ENCODE peak calls at places on chromosomes 11 and 22, in seven cellular contexts. R is HCT116, A is K562, H is HepG2, O is H1, V is GM12878, P is SK-N-SH. Q is an unnamed sample.

GRCh38 chr22:49767355-49768062 is 60.2 kb downstream of the BRD1 start:
- DNase-seq in H (peak), V (peak), A (peak), P (peak), R (peak), O (peak), Q (peak)

GRCh38 chr11:5605849-5606248 is 9.4 kb downstream of the TRIM6 start:
- DNase-seq in V (no peak), H (no peak), O (no peak), P (no peak), A (no peak), R (no peak), Q (no peak)

GRCh38 chr22:42330953-42331525 is 60.6 kb upstream of the TCF20 start:
- DNase-seq in H (no peak), O (no peak), V (no peak), R (no peak), A (no peak), P (no peak), Q (no peak)

GRCh38 chr11:117606807-117607206 is 190.2 kb downstream of the DSCAML1 start:
- DNase-seq in V (peak), O (no peak), R (no peak), A (no peak), H (no peak), P (no peak), Q (no peak)

GRCh38 chr11:103903621-103904323 is 132.7 kb upstream of the DDI1 start:
- DNase-seq in H (no peak), A (no peak), R (no peak), V (no peak), O (no peak), P (no peak), Q (no peak)

GRCh38 chr11:118914178-118914918 is 11.4 kb downstream of the BCL9L start:
- DNase-seq in A (no peak), O (no peak), P (no peak), R (no peak), H (peak), V (no peak), Q (no peak)

GRCh38 chr11:101390539-101390938 is 193.3 kb downstream of the TRPC6 start:
- DNase-seq in R (peak), A (no peak), O (no peak), V (no peak), H (no peak), P (no peak), Q (no peak)

GRCh38 chr11:104573431-104573830 is 324.8 kb downstream of the CASP12 start:
- DNase-seq in V (no peak), R (no peak), H (no peak), O (no peak), P (no peak), A (no peak), Q (no peak)

GRCh38 chr11:123561046-123561781 is 93.2 kb downstream of the SCN3B start:
- DNase-seq in P (peak), A (no peak), O (no peak), V (no peak), H (peak), R (no peak), Q (peak)

GRCh38 chr22:43996981-43997265 is 27.2 kb upstream of the PARVB start:
- DNase-seq in H (no peak), R (no peak), P (no peak), V (no peak), O (no peak), A (no peak), Q (no peak)

GRCh38 chr11:133911169-133911568 is 45.6 kb downstream of the IGSF9B start:
- DNase-seq in O (no peak), V (no peak), P (peak), H (no peak), A (peak), R (no peak), Q (no peak)

GRCh38 chr11:2434008-2434407 is 10.3 kb downstream of the TRPM5 start:
- DNase-seq in A (no peak), O (no peak), V (no peak), H (no peak), R (no peak), P (no peak), Q (no peak)

GRCh38 chr11:8531312-8531711 is 62.7 kb downstream of the STK33 start:
- DNase-seq in A (no peak), V (no peak), P (peak), H (no peak), O (no peak), R (no peak), Q (no peak)

GRCh38 chr22:50507421-50507990 is at the start of gene LMF2:
- DNase-seq in V (no peak), A (peak), R (no peak), H (peak), O (no peak), P (peak), Q (no peak)

GRCh38 chr11:123479048-123479837 is 49.2 kb downstream of the GRAMD1B start:
- DNase-seq in R (no peak), V (peak), H (no peak), O (no peak), A (no peak), P (no peak), Q (peak)

GRCh38 chr11:119861160-119861559 is 132.2 kb upstream of the NECTIN1 start:
- DNase-seq in H (no peak), O (no peak), V (no peak), A (no peak), P (no peak), R (no peak), Q (no peak)

GRCh38 chr11:94581926-94582325 is 14.8 kb downstream of the PIWIL4 start:
- DNase-seq in R (no peak), P (no peak), V (no peak), A (no peak), H (no peak), O (no peak), Q (no peak)

GRCh38 chr11:109845437-109845836 is 247.8 kb upstream of the ZC3H12C start:
- DNase-seq in O (no peak), R (no peak), P (no peak), V (no peak), A (no peak), H (no peak), Q (no peak)

GRCh38 chr11:84687433-84687832 is 939.7 kb downstream of the DLG2 start:
- DNase-seq in P (no peak), H (no peak), A (no peak), V (no peak), O (no peak), R (no peak), Q (peak)

GRCh38 chr11:65827774-65828156 is 6.0 kb upstream of the SNX32 start:
- DNase-seq in H (no peak), A (peak), O (no peak), R (no peak), P (no peak), V (no peak), Q (no peak)

GRCh38 chr11:48052183-48053040 is 72.1 kb downstream of the PTPRJ start:
- DNase-seq in P (no peak), V (no peak), H (no peak), O (peak), R (peak), A (no peak), Q (peak)

GRCh38 chr11:62152245-62153086 is 28.7 kb downstream of the INCENP start:
- DNase-seq in R (no peak), H (no peak), P (peak), O (no peak), V (no peak), A (no peak), Q (no peak)

GRCh38 chr11:120532511-120533196 is 21.1 kb downstream of the GRIK4 start:
- DNase-seq in P (no peak), O (no peak), V (no peak), H (peak), A (no peak), R (no peak), Q (no peak)

GRCh38 chr22:32333769-32334639 is 23.7 kb upstream of the RFPL3 start:
- DNase-seq in V (no peak), A (no peak), R (no peak), O (no peak), H (no peak), P (no peak), Q (no peak)

GRCh38 chr22:46584081-46584903 is 35.9 kb upstream of the GRAMD4 start:
- DNase-seq in A (no peak), H (no peak), P (no peak), V (no peak), R (no peak), O (no peak), Q (no peak)

GRCh38 chr11:130671801-130672700 is 223.6 kb downstream of the ADAMTS15 start:
- DNase-seq in O (no peak), R (no peak), A (no peak), P (peak), V (no peak), H (no peak), Q (no peak)

GRCh38 chr11:104365676-104366075 is 201.7 kb upstream of the PDGFD start:
- DNase-seq in R (no peak), O (no peak), A (no peak), P (no peak), V (no peak), H (no peak), Q (no peak)

GRCh38 chr11:16346975-16347374 is 9.4 kb downstream of the SOX6 start:
- DNase-seq in R (no peak), P (no peak), O (no peak), V (no peak), H (no peak), A (no peak), Q (no peak)
- TF ChIP-seq JUND in R (no peak), P (no peak), O (no peak), V (no peak), H (no peak), A (peak), Q (no peak)

DNA sequence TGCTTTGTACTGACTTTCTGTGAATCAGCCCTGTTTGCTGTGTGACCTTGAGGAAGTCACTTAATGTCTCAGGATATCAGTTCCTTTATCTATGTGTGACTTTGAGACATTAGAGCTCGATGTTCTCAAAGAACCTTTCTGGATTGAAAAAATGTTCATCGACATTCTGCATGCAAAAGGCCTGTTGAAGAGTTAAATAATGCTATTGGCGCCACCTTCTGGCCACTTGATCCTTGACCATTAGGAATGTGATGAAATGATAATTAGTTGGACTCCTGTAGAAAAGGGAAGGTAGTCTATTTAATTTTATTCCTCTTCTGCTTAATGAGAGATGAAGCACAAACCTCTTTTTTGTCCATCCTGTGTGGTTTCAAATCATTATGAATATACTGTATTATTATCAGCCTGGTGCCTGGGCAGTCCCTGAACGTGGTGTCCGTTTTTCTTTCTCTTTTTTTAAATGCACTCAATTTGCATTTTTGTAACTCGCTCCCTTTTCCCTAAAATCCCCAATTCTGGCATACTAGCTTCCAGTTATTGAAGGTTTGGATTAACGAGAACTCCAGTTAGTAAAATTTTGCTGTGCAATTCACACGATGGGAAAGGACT is 20.7 kb downstream of the ELF5 start:
- DNase-seq in V (no peak), H (peak), A (peak), O (peak), P (peak), R (peak), Q (peak)
- TF ChIP-seq JUND in V (no peak), H (no peak), A (no peak), O (no peak), P (no peak), R (no peak), Q (no peak)

GRCh38 chr11:74312321-74312720 is 881 bp upstream of the P4HA3 start:
- DNase-seq in V (no peak), H (no peak), A (no peak), P (no peak), R (no peak), O (no peak), Q (no peak)

GRCh38 chr11:74306440-74307175 is 4.8 kb downstream of the P4HA3 start:
- DNase-seq in V (no peak), P (no peak), H (no peak), O (no peak), R (no peak), A (no peak), Q (no peak)

GRCh38 chr11:74310857-74311256 is 583 bp downstream of the P4HA3 start:
- DNase-seq in V (no peak), A (no peak), P (no peak), H (no peak), R (no peak), O (no peak), Q (no peak)

GRCh38 chr11:74307409-74307808 is 4.0 kb downstream of the P4HA3 start:
- DNase-seq in H (no peak), R (no peak), P (peak), V (no peak), A (no peak), O (no peak), Q (no peak)

DNA sequence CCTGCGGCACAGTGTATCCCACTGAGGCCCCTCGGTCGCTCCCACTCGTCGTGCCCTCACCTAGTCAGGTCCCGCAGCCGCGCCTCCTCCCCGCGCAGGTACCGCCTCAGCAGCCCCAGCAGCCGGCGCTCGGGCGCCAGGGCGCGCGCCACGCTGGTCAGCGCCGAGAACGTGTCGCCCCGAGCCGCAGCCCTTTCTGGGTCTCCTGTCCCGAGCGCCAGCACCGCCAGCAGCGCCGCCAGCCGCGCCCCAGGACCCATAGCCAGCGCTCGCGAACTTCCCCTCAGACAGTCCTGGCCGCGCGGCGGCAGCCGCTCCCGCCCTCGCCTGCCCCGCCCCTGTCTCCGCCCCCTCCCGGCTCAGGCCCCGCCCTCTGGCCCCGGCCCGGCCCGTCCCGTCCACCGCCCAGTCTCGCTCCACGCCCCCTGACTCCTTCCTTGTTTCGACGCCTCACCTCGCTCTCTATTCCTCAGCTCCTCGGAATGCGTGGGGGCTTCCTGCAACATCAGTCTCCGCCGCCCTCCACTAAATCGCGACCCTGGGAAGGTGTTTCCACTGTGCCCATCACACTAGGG is at the start of gene P4HA3:
- DNase-seq in H (peak), R (peak), V (no peak), O (peak), A (peak), P (peak), Q (no peak)
- TF ChIP-seq JUND in H (no peak), R (no peak), V (no peak), O (no peak), A (no peak), P (no peak), Q (no peak)

DNA sequence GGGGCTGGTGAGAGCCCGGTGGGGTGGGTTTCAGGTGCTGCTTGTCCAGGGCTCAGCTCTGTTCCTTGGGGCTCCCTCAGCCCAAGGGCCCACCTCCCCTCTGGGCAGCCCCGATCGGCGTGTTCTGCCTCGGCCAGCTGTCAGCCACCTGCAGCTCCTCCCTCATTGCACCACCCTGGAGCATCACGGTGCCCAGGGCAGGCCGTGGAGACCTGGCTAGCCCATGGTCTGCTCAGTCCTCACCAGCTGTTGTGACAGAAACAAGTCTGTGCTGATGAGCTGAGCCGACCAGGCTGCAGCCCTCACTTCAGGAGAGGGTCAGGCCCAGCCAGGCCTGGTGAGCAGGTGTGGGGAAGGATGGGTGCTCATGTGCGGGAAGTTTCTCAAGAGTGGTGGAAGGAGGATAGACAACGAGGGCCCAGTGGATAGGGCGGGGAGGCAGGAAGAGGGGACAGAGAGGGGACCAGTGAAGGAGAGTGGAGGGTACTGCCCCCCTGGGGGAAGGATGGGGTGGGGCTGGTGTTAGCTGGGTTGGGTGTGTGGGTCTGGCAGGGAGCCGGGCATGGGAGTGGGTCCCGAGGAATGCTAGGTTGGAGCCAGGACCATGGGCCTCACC is 16.5 kb upstream of the RTN4R start:
- DNase-seq in V (no peak), O (no peak), H (no peak), P (no peak), R (no peak), A (peak), Q (no peak)
- TF ChIP-seq JUND in V (no peak), O (no peak), H (no peak), P (no peak), R (no peak), A (no peak), Q (no peak)

Q was measured in T47D.